ENCODE peak calls at places on chromosomes 6 and 20, in eight cellular contexts. X is upper lobe of left lung, E is stomach, H is transverse colon, O is A549, Y is ovary, K is SK-N-SH, M is GM12878. F is an unnamed sample.

GRCh38 chr6:143696327-143697000 is 18.7 kb downstream of the PHACTR2 start:
- DNase-seq in X (no peak), E (no peak), H (no peak), O (no peak), Y (no peak), K (no peak), M (no peak), F (no peak)

GRCh38 chr20:35791823-35792222 is 20.0 kb downstream of the PHF20 start:
- DNase-seq in X (peak), E (no peak), H (no peak), O (no peak), Y (no peak), K (no peak), M (no peak), F (no peak)

GRCh38 chr20:7689151-7689550 is 251.1 kb downstream of the HAO1 start:
- DNase-seq in X (no peak), E (no peak), H (no peak), O (no peak), Y (no peak), K (no peak), M (no peak), F (no peak)

GRCh38 chr6:5359413-5359812 is 98.1 kb downstream of the FARS2 start:
- DNase-seq in X (no peak), E (no peak), H (no peak), O (no peak), Y (no peak), K (peak), M (no peak), F (no peak)

GRCh38 chr6:16681260-16681873 is 79.9 kb downstream of the ATXN1 start:
- DNase-seq in X (no peak), E (no peak), H (no peak), O (peak), Y (no peak), K (no peak), M (no peak), F (no peak)

GRCh38 chr6:16140607-16141006 is 11.7 kb downstream of the MYLIP start:
- DNase-seq in X (no peak), E (no peak), H (no peak), O (no peak), Y (no peak), K (no peak), M (no peak), F (no peak)

GRCh38 chr6:132780770-132781371 is 17.6 kb downstream of the SLC18B1 start:
- DNase-seq in X (no peak), E (no peak), H (no peak), O (no peak), Y (no peak), K (no peak), M (no peak), F (no peak)

GRCh38 chr20:46348231-46348803 is 40.0 kb upstream of the CDH22 start:
- DNase-seq in X (no peak), E (no peak), H (no peak), O (no peak), Y (no peak), K (no peak), M (no peak), F (peak)

GRCh38 chr6:92201618-92202017 is 1217.7 kb downstream of the EPHA7 start:
- DNase-seq in X (no peak), E (no peak), H (no peak), O (no peak), Y (no peak), K (no peak), M (no peak), F (no peak)

GRCh38 chr6:22380236-22380635 is 83.4 kb upstream of the PRL start:
- DNase-seq in X (no peak), E (no peak), H (no peak), O (no peak), Y (no peak), K (no peak), M (no peak), F (no peak)

GRCh38 chr6:158772851-158773371 is 46.3 kb downstream of the EZR start:
- DNase-seq in X (no peak), E (no peak), H (peak), O (no peak), Y (no peak), K (no peak), M (no peak), F (no peak)

GRCh38 chr6:132199343-132199742 is 201.9 kb downstream of the MOXD1 start:
- DNase-seq in X (no peak), E (no peak), H (no peak), O (no peak), Y (no peak), K (no peak), M (no peak), F (no peak)

GRCh38 chr20:58649288-58650180 is 1.5 kb upstream of the STX16 start:
- DNase-seq in X (peak), E (peak), H (peak), O (no peak), Y (peak), K (no peak), M (no peak), F (no peak)

GRCh38 chr6:35427851-35428321 is 24.3 kb upstream of the FANCE start:
- DNase-seq in X (no peak), E (no peak), H (no peak), O (no peak), Y (no peak), K (no peak), M (no peak), F (no peak)

GRCh38 chr20:38924718-38925117 is 1.5 kb upstream of the FAM83D start:
- DNase-seq in X (no peak), E (no peak), H (no peak), O (no peak), Y (no peak), K (no peak), M (no peak), F (no peak)

GRCh38 chr6:27502508-27503435 is 29.9 kb upstream of the ZNF184 start:
- DNase-seq in X (peak), E (peak), H (peak), O (no peak), Y (peak), K (no peak), M (peak), F (peak)

GRCh38 chr20:31322504-31322903 is 14.1 kb upstream of the DEFB116 start:
- DNase-seq in X (no peak), E (no peak), H (no peak), O (no peak), Y (no peak), K (no peak), M (no peak), F (no peak)
- TF ChIP-seq EP300 in X (no peak), E (no peak), H (no peak), O (no peak), Y (no peak), K (no peak), M (no peak), F (no peak)

DNA sequence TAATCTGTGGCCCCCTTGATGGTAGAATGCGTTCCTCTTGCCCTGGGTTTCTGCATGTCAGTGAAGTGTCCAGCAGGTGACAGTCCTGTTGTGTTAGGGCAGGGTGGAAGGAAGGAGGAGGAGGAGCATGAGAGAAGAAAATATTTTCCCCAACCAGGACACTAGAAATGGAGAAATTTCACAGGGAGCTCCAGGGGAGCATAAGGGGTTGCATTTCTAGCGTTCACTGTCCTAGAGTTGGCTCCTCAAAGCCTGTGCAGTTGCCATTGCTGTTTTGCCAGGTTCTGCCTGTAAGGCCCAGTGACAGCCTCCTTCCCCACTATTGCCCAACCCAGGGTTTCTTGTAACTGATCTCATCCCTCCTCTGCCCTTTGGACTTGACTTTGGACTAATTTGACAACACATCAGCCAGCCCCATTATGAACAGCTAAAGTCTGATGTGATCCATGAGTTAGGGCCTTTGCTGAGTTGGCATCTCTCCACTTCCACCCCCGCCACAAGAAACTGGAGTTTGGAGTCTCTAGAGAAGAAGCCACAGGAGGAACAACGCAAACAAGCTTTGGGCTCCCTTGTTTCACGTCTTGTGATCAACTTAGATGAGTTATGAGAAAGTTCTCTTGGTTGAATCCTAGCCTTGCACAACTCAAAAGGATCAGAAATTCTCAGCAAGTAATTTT is 14.0 kb upstream of the FAM50B start:
- DNase-seq in X (no peak), E (peak), H (peak), O (no peak), Y (no peak), K (no peak), M (no peak), F (peak)
- TF ChIP-seq CTCF in X (no peak), E (no peak), H (no peak), O (peak), Y (no peak), K (no peak), M (no peak), F (no peak)

GRCh38 chr20:51661609-51662178 is 106.5 kb downstream of the ATP9A start:
- DNase-seq in X (no peak), E (no peak), H (no peak), O (peak), Y (no peak), K (no peak), M (no peak), F (no peak)
- TF ChIP-seq EP300 in X (no peak), E (no peak), H (no peak), O (peak), Y (no peak), K (no peak), M (no peak), F (no peak)

GRCh38 chr6:85912582-85912981 is 269.9 kb upstream of the SYNCRIP start:
- DNase-seq in X (no peak), E (no peak), H (no peak), O (no peak), Y (no peak), K (no peak), M (no peak), F (no peak)
- TF ChIP-seq CTCF in X (no peak), E (no peak), H (no peak), O (no peak), Y (no peak), K (no peak), M (no peak), F (no peak)

DNA sequence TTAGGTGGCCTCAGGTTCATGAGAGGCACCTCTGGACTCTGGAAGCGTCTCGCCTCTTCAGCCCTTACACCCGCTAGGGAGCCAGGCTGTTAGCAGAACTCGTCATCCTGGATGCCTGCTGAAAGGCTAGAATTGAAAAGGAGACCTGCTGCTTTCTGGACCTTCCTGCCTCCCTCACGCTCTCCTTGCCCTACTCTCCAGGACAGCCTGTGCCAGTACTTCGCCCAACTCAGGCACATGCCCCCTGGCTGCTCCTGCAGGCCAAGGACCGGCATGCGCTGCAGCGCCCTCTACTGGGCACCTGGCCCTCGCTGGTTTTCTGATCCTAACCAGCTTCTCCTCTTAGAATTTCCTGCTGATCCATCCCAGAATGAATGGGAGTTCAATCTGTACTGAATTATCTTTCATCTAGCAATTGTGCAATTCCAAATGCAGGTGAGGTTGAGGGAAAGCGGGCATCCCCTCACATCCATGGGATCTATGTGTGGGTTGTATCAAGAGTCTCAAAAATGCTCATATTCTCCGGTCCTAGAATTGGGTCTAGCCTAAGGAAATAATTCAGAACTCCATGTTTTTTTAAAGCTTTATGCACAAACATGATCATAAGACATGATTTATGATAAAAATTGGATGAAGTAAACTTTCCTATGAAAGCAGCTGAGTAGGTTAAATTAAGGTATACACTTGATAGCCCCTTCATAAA is 78.0 kb downstream of the PTPN1 start:
- DNase-seq in X (peak), E (peak), H (peak), O (peak), Y (peak), K (peak), M (no peak), F (peak)
- TF ChIP-seq EP300 in X (no peak), E (no peak), H (no peak), O (no peak), Y (no peak), K (no peak), M (no peak), F (no peak)

GRCh38 chr6:107729098-107729497 is 95.0 kb downstream of the SCML4 start:
- DNase-seq in X (no peak), E (no peak), H (no peak), O (no peak), Y (no peak), K (no peak), M (no peak), F (no peak)
- TF ChIP-seq CTCF in X (no peak), E (no peak), H (no peak), O (no peak), Y (no peak), K (peak), M (no peak), F (no peak)

DNA sequence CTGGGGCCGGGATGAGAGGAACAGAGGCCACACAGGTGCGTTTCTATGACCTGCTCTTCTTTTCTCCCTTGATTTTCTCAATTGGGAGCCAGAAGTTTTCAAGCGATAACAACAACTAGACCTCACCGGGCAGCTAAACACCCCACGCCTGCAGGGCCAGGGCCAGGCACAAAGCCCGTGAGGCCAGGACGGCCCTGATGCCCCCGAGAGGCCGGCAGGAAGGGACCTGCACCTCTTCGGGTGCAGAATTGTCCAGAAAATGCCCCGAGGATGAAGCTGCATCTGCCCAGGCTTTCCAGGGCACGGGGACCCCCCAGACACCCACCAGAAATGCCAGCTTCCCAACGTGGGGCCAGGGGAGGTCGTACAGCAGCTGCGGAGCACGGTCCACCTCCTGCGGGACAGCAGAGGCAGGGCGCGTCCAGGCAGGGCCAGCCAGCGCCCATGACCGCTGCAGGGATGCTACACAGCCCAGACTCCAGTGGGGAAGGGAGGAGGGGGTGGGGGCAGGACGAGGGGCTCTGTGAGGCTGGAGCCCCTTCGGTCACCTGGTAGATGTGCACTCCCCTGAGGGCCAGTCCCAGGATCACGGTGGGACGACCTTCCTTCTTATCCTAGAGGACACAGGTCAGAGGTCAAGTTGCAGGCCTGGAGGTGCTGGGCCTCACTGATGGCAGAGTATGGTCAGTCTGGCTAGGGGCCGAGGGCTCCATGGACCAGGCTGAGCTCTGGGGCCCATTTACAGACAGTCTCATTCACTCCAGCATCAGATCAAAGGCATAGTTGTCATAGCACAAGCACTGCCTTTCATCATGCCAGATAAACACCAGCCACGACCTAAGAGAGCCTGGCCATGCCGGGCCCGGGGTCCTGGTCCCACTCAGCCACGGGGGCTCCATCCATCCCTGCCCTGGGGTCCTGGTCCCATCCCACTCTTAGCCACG is 16.4 kb downstream of the FRMD1 start:
- DNase-seq in X (no peak), E (no peak), H (no peak), O (no peak), Y (no peak), K (no peak), M (no peak), F (no peak)
- TF ChIP-seq EP300 in X (no peak), E (no peak), H (no peak), O (no peak), Y (no peak), K (no peak), M (no peak), F (no peak)

F was measured in tibial nerve.